ENCODE peak calls at places on chromosomes 7 and 10, in six cellular contexts. Z, V, I, F, J and A are unnamed samples.

GRCh38 chr10:23291551-23292334 is 52.9 kb downstream of the C10orf67 start:
- ATAC-seq in Z (no peak), V (peak), I (no peak), F (no peak), J (no peak), A (no peak)

GRCh38 chr10:71772832-71773220 is 494 bp downstream of the VSIR start:
- ATAC-seq in Z (no peak), V (peak), I (peak), F (no peak), J (no peak), A (peak)

GRCh38 chr7:151876899-151877777 is at the start of gene PRKAG2:
- ATAC-seq in Z (peak), V (peak), I (peak), F (peak), J (peak), A (peak)

GRCh38 chr10:33298110-33298509 is 36.4 kb downstream of the NRP1 start:
- ATAC-seq in Z (no peak), V (no peak), I (no peak), F (no peak), J (no peak), A (no peak)

GRCh38 chr7:43249808-43250145 is 137.3 kb downstream of the HECW1 start:
- ATAC-seq in Z (no peak), V (no peak), I (no peak), F (no peak), J (no peak), A (no peak)

GRCh38 chr7:11343818-11344413 is 370.2 kb downstream of the PHF14 start:
- ATAC-seq in Z (no peak), V (peak), I (no peak), F (no peak), J (no peak), A (no peak)

GRCh38 chr7:12601302-12601869 is 30.9 kb downstream of the SCIN start:
- ATAC-seq in Z (no peak), V (no peak), I (no peak), F (no peak), J (no peak), A (no peak)

GRCh38 chr7:78769551-78770101 is 683.8 kb downstream of the MAGI2 start:
- ATAC-seq in Z (peak), V (no peak), I (no peak), F (no peak), J (no peak), A (no peak)

GRCh38 chr10:77490915-77491314 is 146.7 kb downstream of the KCNMA1 start:
- ATAC-seq in Z (no peak), V (no peak), I (no peak), F (no peak), J (no peak), A (no peak)